ENCODE peak calls at places on chromosomes 2 and 18, in four cellular contexts. M is effector memory CD4-positive, alpha-beta T cell; G is activated CD8-positive, alpha-beta memory T cell treated with anti-CD3 and anti-CD28 coated beads, Interleukin-2, amount 10 ng/mL, durations not matched to agents 7 days and 5 days; B is NCI-H446. H is an unnamed sample.

GRCh38 chr2:237874585-237875161 is 15.2 kb downstream of the RAMP1 start:
- DNase-seq in B (no peak), G (no peak), M (no peak), H (no peak)

GRCh38 chr2:156343940-156344301 is 11.4 kb upstream of the NR4A2 start:
- DNase-seq in B (no peak), M (no peak), G (no peak), H (no peak)

GRCh38 chr2:169348321-169349002 is 13.9 kb downstream of the LRP2 start:
- DNase-seq in B (no peak), G (no peak), M (no peak), H (no peak)

GRCh38 chr2:240329116-240329665 is 106.3 kb upstream of the GPC1 start:
- DNase-seq in M (no peak), G (peak), B (no peak), H (no peak)

GRCh38 chr2:79235135-79235534 is 75.6 kb upstream of the REG3A start:
- DNase-seq in M (no peak), B (no peak), G (no peak), H (no peak)

GRCh38 chr2:131543385-131543891 is 15.8 kb downstream of the CCDC74A start:
- DNase-seq in G (no peak), M (no peak), B (no peak), H (no peak)

GRCh38 chr2:176126929-176127768 is 2.4 kb upstream of the HOXD8 start:
- DNase-seq in B (peak), G (peak), M (peak), H (peak)

GRCh38 chr2:187527262-187527661 is 27.0 kb downstream of the TFPI start:
- DNase-seq in B (no peak), M (no peak), G (no peak), H (no peak)

GRCh38 chr2:29765711-29766110 is 155.7 kb downstream of the ALK start:
- DNase-seq in G (no peak), M (no peak), B (no peak), H (no peak)

GRCh38 chr2:184769038-184769437 is 170.7 kb downstream of the ZNF804A start:
- DNase-seq in M (no peak), G (no peak), B (no peak), H (no peak)

GRCh38 chr2:169351725-169352124 is 10.6 kb downstream of the LRP2 start:
- DNase-seq in M (no peak), B (no peak), G (no peak), H (no peak)

GRCh38 chr2:67880291-67880761 is 182.5 kb downstream of the C1D start:
- DNase-seq in B (no peak), M (no peak), G (no peak), H (no peak)

GRCh38 chr18:28039078-28039477 is 137.9 kb downstream of the CDH2 start:
- DNase-seq in B (no peak), G (no peak), M (no peak), H (no peak)

H was measured in T-helper 17 cell.